ENCODE peak calls at places on chromosomes 1 and 21, in ten cellular contexts. One of them, this sample, is unnamed.

GRCh38 chr21:17466166-17466565 is 46.7 kb upstream of the CXADR start:
- DNase-seq in A549: no peak
- DNase-seq in SHP77: no peak
- DNase-seq in activated CD4-positive, alpha-beta T cell treated with anti-CD3 and anti-CD28 coated beads, Interleukin-2, amount 10 ng/mL, durations not matched to agents 7 days and 5 days: no peak
- DNase-seq in NCI-H345: no peak
- DNase-seq in bronchial epithelial cell: peak
- DNase-seq in anterior cingulate cortex: no peak
- DNase-seq in central memory CD8-positive, alpha-beta T cell: no peak
- DNase-seq in activated CD8-positive, alpha-beta memory T cell treated with anti-CD3 and anti-CD28 coated beads for 24 hours: no peak
- DNase-seq in NCI-H2081: no peak
- DNase-seq in this sample: no peak

GRCh38 chr1:8218351-8219092 is 99.4 kb upstream of the SLC45A1 start:
- DNase-seq in A549: no peak
- DNase-seq in SHP77: no peak
- DNase-seq in activated CD4-positive, alpha-beta T cell treated with anti-CD3 and anti-CD28 coated beads, Interleukin-2, amount 10 ng/mL, durations not matched to agents 7 days and 5 days: no peak
- DNase-seq in NCI-H345: no peak
- DNase-seq in bronchial epithelial cell: peak
- DNase-seq in anterior cingulate cortex: no peak
- DNase-seq in central memory CD8-positive, alpha-beta T cell: no peak
- DNase-seq in activated CD8-positive, alpha-beta memory T cell treated with anti-CD3 and anti-CD28 coated beads for 24 hours: no peak
- DNase-seq in NCI-H2081: no peak
- DNase-seq in this sample: no peak

GRCh38 chr21:23016617-23017016 is 2018.4 kb downstream of the NCAM2 start:
- DNase-seq in A549: no peak
- DNase-seq in SHP77: peak
- DNase-seq in activated CD4-positive, alpha-beta T cell treated with anti-CD3 and anti-CD28 coated beads, Interleukin-2, amount 10 ng/mL, durations not matched to agents 7 days and 5 days: no peak
- DNase-seq in NCI-H345: no peak
- DNase-seq in bronchial epithelial cell: no peak
- DNase-seq in anterior cingulate cortex: no peak
- DNase-seq in central memory CD8-positive, alpha-beta T cell: no peak
- DNase-seq in activated CD8-positive, alpha-beta memory T cell treated with anti-CD3 and anti-CD28 coated beads for 24 hours: no peak
- DNase-seq in NCI-H2081: peak
- DNase-seq in this sample: no peak

GRCh38 chr1:57307382-57307781 is 116.5 kb downstream of the DAB1 start:
- DNase-seq in A549: no peak
- DNase-seq in SHP77: no peak
- DNase-seq in activated CD4-positive, alpha-beta T cell treated with anti-CD3 and anti-CD28 coated beads, Interleukin-2, amount 10 ng/mL, durations not matched to agents 7 days and 5 days: peak
- DNase-seq in NCI-H345: no peak
- DNase-seq in bronchial epithelial cell: peak
- DNase-seq in anterior cingulate cortex: no peak
- DNase-seq in central memory CD8-positive, alpha-beta T cell: peak
- DNase-seq in activated CD8-positive, alpha-beta memory T cell treated with anti-CD3 and anti-CD28 coated beads for 24 hours: peak
- DNase-seq in NCI-H2081: no peak
- DNase-seq in this sample: no peak

GRCh38 chr21:26597023-26597422 is 23.9 kb upstream of the CYYR1 start:
- DNase-seq in A549: no peak
- DNase-seq in SHP77: no peak
- DNase-seq in activated CD4-positive, alpha-beta T cell treated with anti-CD3 and anti-CD28 coated beads, Interleukin-2, amount 10 ng/mL, durations not matched to agents 7 days and 5 days: no peak
- DNase-seq in NCI-H345: no peak
- DNase-seq in bronchial epithelial cell: peak
- DNase-seq in anterior cingulate cortex: no peak
- DNase-seq in central memory CD8-positive, alpha-beta T cell: no peak
- DNase-seq in activated CD8-positive, alpha-beta memory T cell treated with anti-CD3 and anti-CD28 coated beads for 24 hours: no peak
- DNase-seq in NCI-H2081: no peak
- DNase-seq in this sample: no peak

GRCh38 chr21:19810779-19811178 is 1187.4 kb upstream of the NCAM2 start:
- DNase-seq in A549: no peak
- DNase-seq in SHP77: no peak
- DNase-seq in activated CD4-positive, alpha-beta T cell treated with anti-CD3 and anti-CD28 coated beads, Interleukin-2, amount 10 ng/mL, durations not matched to agents 7 days and 5 days: no peak
- DNase-seq in NCI-H345: no peak
- DNase-seq in bronchial epithelial cell: no peak
- DNase-seq in anterior cingulate cortex: no peak
- DNase-seq in central memory CD8-positive, alpha-beta T cell: no peak
- DNase-seq in activated CD8-positive, alpha-beta memory T cell treated with anti-CD3 and anti-CD28 coated beads for 24 hours: no peak
- DNase-seq in NCI-H2081: no peak
- DNase-seq in this sample: no peak

GRCh38 chr1:67372136-67372535 is 58.1 kb downstream of the SERBP1 start:
- DNase-seq in A549: peak
- DNase-seq in SHP77: no peak
- DNase-seq in activated CD4-positive, alpha-beta T cell treated with anti-CD3 and anti-CD28 coated beads, Interleukin-2, amount 10 ng/mL, durations not matched to agents 7 days and 5 days: no peak
- DNase-seq in NCI-H345: no peak
- DNase-seq in bronchial epithelial cell: peak
- DNase-seq in anterior cingulate cortex: no peak
- DNase-seq in central memory CD8-positive, alpha-beta T cell: no peak
- DNase-seq in activated CD8-positive, alpha-beta memory T cell treated with anti-CD3 and anti-CD28 coated beads for 24 hours: no peak
- DNase-seq in NCI-H2081: no peak
- DNase-seq in this sample: no peak

GRCh38 chr1:1631793-1632420 is at the start of gene MMP23B:
- DNase-seq in A549: no peak
- DNase-seq in SHP77: no peak
- DNase-seq in activated CD4-positive, alpha-beta T cell treated with anti-CD3 and anti-CD28 coated beads, Interleukin-2, amount 10 ng/mL, durations not matched to agents 7 days and 5 days: no peak
- DNase-seq in NCI-H345: peak
- DNase-seq in bronchial epithelial cell: no peak
- DNase-seq in anterior cingulate cortex: no peak
- DNase-seq in central memory CD8-positive, alpha-beta T cell: no peak
- DNase-seq in activated CD8-positive, alpha-beta memory T cell treated with anti-CD3 and anti-CD28 coated beads for 24 hours: no peak
- DNase-seq in NCI-H2081: no peak
- DNase-seq in this sample: no peak

GRCh38 chr1:998905-999796 is 746 bp downstream of the HES4 start:
- DNase-seq in A549: no peak
- DNase-seq in SHP77: no peak
- DNase-seq in activated CD4-positive, alpha-beta T cell treated with anti-CD3 and anti-CD28 coated beads, Interleukin-2, amount 10 ng/mL, durations not matched to agents 7 days and 5 days: no peak
- DNase-seq in NCI-H345: no peak
- DNase-seq in bronchial epithelial cell: no peak
- DNase-seq in anterior cingulate cortex: no peak
- DNase-seq in central memory CD8-positive, alpha-beta T cell: no peak
- DNase-seq in activated CD8-positive, alpha-beta memory T cell treated with anti-CD3 and anti-CD28 coated beads for 24 hours: peak
- DNase-seq in NCI-H2081: no peak
- DNase-seq in this sample: peak

This sample was measured in type B pancreatic cell.